ENCODE peak calls at places on chromosomes 13 and 19, in four cellular contexts. One of them, this sample, is unnamed.

GRCh38 chr13:43529796-43530195 is 257.0 kb downstream of the ENOX1 start:
- DNase-seq in uterus: no peak
- DNase-seq in IMR-90: no peak
- DNase-seq in transverse colon: no peak
- DNase-seq in this sample: no peak

GRCh38 chr13:28522871-28523270 is 27.9 kb upstream of the FLT1 start:
- DNase-seq in transverse colon: no peak
- DNase-seq in IMR-90: no peak
- DNase-seq in uterus: no peak
- DNase-seq in this sample: no peak

GRCh38 chr19:6015841-6016545 is 38.1 kb upstream of the RANBP3 start:
- DNase-seq in uterus: no peak
- DNase-seq in IMR-90: no peak
- DNase-seq in transverse colon: no peak
- DNase-seq in this sample: no peak

GRCh38 chr13:67018775-67019174 is 211.4 kb downstream of the PCDH9 start:
- DNase-seq in uterus: no peak
- DNase-seq in IMR-90: no peak
- DNase-seq in transverse colon: no peak
- DNase-seq in this sample: no peak

GRCh38 chr19:58416631-58417030 is 8.2 kb downstream of the ZNF584 start:
- DNase-seq in uterus: no peak
- DNase-seq in IMR-90: no peak
- DNase-seq in transverse colon: no peak
- DNase-seq in this sample: no peak

GRCh38 chr19:48497728-48498575 is 13.7 kb downstream of the LMTK3 start:
- DNase-seq in transverse colon: no peak
- DNase-seq in uterus: no peak
- DNase-seq in IMR-90: no peak
- DNase-seq in this sample: no peak

GRCh38 chr19:5560156-5560555 is 7.6 kb downstream of the TINCR start:
- DNase-seq in transverse colon: no peak
- DNase-seq in IMR-90: no peak
- DNase-seq in uterus: no peak
- DNase-seq in this sample: no peak

GRCh38 chr13:26629260-26629659 is 71.8 kb downstream of the WASF3 start:
- DNase-seq in transverse colon: no peak
- DNase-seq in IMR-90: no peak
- DNase-seq in uterus: no peak
- DNase-seq in this sample: no peak

GRCh38 chr13:114136576-114136975 is 4.2 kb upstream of the RASA3 start:
- DNase-seq in transverse colon: no peak
- DNase-seq in IMR-90: no peak
- DNase-seq in uterus: no peak
- DNase-seq in this sample: no peak

GRCh38 chr13:91381371-91381770 is 17.1 kb upstream of the GPC5 start:
- DNase-seq in transverse colon: no peak
- DNase-seq in IMR-90: peak; percentile 28
- DNase-seq in uterus: no peak
- DNase-seq in this sample: no peak

GRCh38 chr13:48397744-48398143 is 15.2 kb downstream of the LPAR6 start:
- DNase-seq in uterus: no peak
- DNase-seq in transverse colon: no peak
- DNase-seq in IMR-90: no peak
- DNase-seq in this sample: no peak

GRCh38 chr19:14053500-14053899 is 8.4 kb downstream of the PALM3 start:
- DNase-seq in IMR-90: no peak
- DNase-seq in uterus: no peak
- DNase-seq in transverse colon: no peak
- DNase-seq in this sample: no peak

GRCh38 chr13:99085139-99085845 is 107.4 kb upstream of the DOCK9 start:
- DNase-seq in transverse colon: no peak
- DNase-seq in IMR-90: no peak
- DNase-seq in uterus: no peak
- DNase-seq in this sample: no peak

GRCh38 chr19:14959263-14959662 is 18.0 kb downstream of the OR7C2 start:
- DNase-seq in transverse colon: no peak
- DNase-seq in uterus: no peak
- DNase-seq in IMR-90: no peak
- DNase-seq in this sample: no peak

GRCh38 chr13:81116461-81117282 is 775.7 kb upstream of the SPRY2 start:
- DNase-seq in uterus: no peak
- DNase-seq in IMR-90: no peak
- DNase-seq in transverse colon: no peak
- DNase-seq in this sample: peak; percentile 15

GRCh38 chr19:1383014-1383310 is 745 bp upstream of the NDUFS7 start:
- DNase-seq in transverse colon: no peak
- DNase-seq in uterus: no peak
- DNase-seq in IMR-90: no peak
- DNase-seq in this sample: no peak

GRCh38 chr13:41848435-41849255 is 112.3 kb downstream of the VWA8 start:
- DNase-seq in uterus: no peak
- DNase-seq in transverse colon: no peak
- DNase-seq in IMR-90: peak; percentile 52
- DNase-seq in this sample: no peak

GRCh38 chr19:17338440-17339078 is 1.2 kb downstream of the GTPBP3 start:
- DNase-seq in transverse colon: no peak
- DNase-seq in uterus: no peak
- DNase-seq in IMR-90: no peak
- DNase-seq in this sample: no peak

GRCh38 chr19:9453953-9454352 is 18.6 kb upstream of the ZNF266 start:
- DNase-seq in transverse colon: no peak
- DNase-seq in uterus: no peak
- DNase-seq in IMR-90: no peak
- DNase-seq in this sample: no peak

GRCh38 chr19:33463194-33463593 is 58.4 kb downstream of the PEPD start:
- DNase-seq in transverse colon: no peak
- DNase-seq in IMR-90: peak; percentile 64
- DNase-seq in uterus: no peak
- DNase-seq in this sample: no peak

GRCh38 chr13:85386424-85386823 is 412.8 kb downstream of the SLITRK6 start:
- DNase-seq in uterus: no peak
- DNase-seq in transverse colon: no peak
- DNase-seq in IMR-90: no peak
- DNase-seq in this sample: no peak

GRCh38 chr19:3324405-3324856 is 42.0 kb upstream of the NFIC start:
- DNase-seq in transverse colon: peak; percentile 78
- DNase-seq in uterus: no peak
- DNase-seq in IMR-90: no peak
- DNase-seq in this sample: peak; percentile 54

GRCh38 chr19:17429661-17430101 is 9.8 kb downstream of the MVB12A start:
- DNase-seq in transverse colon: no peak
- DNase-seq in IMR-90: no peak
- DNase-seq in uterus: peak; percentile 77
- DNase-seq in this sample: peak; percentile 56

DNA sequence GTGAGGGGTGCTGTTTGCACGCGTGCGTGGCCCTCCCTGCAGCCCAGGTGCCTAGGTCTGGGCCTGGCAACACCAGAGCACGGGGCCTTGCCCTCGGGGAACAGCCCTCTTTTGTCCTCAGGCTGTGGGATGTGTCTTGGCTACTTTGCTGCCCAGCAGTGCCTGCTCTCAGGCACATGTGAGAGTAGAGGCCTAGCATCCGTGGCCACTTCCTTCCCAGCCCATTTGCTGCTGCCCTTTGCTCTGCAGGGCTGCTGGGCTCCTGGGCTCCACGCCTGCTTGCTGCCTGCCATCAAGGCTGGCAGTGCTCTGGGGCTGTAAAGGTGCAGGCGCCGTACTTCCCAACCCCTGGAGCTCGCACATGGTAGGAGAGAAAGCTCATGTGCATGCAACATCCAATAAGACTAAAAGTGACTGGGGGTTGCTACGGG is 46.6 kb downstream of the CAPN12 start:
- DNase-seq in uterus: no peak
- DNase-seq in IMR-90: no peak
- DNase-seq in transverse colon: no peak
- DNase-seq in this sample: no peak
- H3K4me1 ChIP-seq in uterus: peaks cover 42% of the 10 kb centered on the region
- H3K4me1 ChIP-seq in IMR-90: peaks cover 27% of the 10 kb centered on the region
- H3K4me1 ChIP-seq in transverse colon: peaks cover 86% of the 10 kb centered on the region
- H3K4me1 ChIP-seq in this sample: peaks cover 72% of the 10 kb centered on the region

GRCh38 chr19:11482384-11483050 is 1.7 kb upstream of the ELAVL3 start:
- DNase-seq in IMR-90: peak; percentile 72
- DNase-seq in uterus: peak; percentile 76
- DNase-seq in transverse colon: peak; percentile 87
- DNase-seq in this sample: peak; percentile 54
- TF ChIP-seq POLR2A in IMR-90: no peak
- TF ChIP-seq POLR2A in uterus: no peak
- TF ChIP-seq POLR2A in transverse colon: no peak
- TF ChIP-seq POLR2A in this sample: no peak

GRCh38 chr13:32255744-32256120 is 59.4 kb downstream of the ZAR1L start:
- DNase-seq in transverse colon: no peak
- DNase-seq in IMR-90: peak; percentile 76
- DNase-seq in uterus: no peak
- DNase-seq in this sample: no peak
- H3K4me1 ChIP-seq in transverse colon: peaks cover 4% of the 10 kb centered on the region
- H3K4me1 ChIP-seq in IMR-90: peaks cover 3% of the 10 kb centered on the region
- H3K4me1 ChIP-seq in uterus: no peaks in the 10 kb centered on the region
- H3K4me1 ChIP-seq in this sample: peaks cover 17% of the 10 kb centered on the region

DNA sequence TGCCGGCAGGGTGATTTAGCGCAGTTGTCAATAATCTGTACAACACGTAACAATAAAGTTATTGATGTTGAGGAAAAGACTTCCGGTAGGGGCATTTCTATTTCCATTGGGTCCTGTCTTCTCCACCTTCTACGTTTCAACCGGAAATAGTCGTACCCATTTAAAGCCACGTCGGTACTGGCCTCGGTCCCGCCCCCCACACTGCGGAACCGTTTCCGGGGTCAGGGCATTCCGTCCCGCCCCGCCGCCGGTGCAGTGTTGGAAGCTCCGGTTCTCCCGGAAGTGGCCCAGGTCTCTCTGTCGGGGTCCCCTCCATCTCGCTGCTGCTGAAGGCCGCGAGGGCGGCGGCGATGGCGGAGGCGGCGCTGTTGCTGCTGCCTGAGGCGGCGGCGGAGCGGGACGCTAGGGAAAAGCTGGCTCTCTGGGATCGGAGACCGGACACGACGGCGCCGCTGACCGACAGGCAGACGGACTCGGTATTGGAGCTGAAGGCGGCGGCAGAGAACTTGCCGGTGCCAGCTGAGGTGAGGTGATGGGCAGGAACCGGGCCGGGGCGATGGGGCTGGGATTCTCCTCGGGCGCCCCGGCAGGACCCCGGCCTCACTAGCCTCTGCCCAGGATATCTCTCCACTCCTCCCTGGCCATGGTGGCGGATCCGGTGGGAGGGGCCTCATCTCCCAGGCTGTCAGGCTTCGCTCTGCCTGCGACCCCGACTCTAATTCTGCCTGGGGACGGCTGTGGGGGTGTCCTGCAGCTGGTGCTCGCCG is at the start of gene COG3:
- DNase-seq in IMR-90: peak; percentile 97
- DNase-seq in uterus: peak; percentile 94
- DNase-seq in transverse colon: peak; percentile 97
- DNase-seq in this sample: peak; percentile 93
- TF ChIP-seq POLR2A in IMR-90: peak; percentile 90
- TF ChIP-seq POLR2A in uterus: peak; percentile 71
- TF ChIP-seq POLR2A in transverse colon: peak; percentile 93
- TF ChIP-seq POLR2A in this sample: peak; percentile 68